ENCODE peak calls at places on chromosome 5, in five cellular contexts. F is H1, W is HCT116, K is K562, X is HepG2. G is an unnamed sample.
A peak's percentile ranks its signal among the peaks of the same experiment; 100 is the strongest.

GRCh38 chr5:125410501-125411162 is 664.2 kb upstream of the ZNF608 start:
- DNase-seq in F (no peak), W (no peak), K (no peak), X (no peak), G (no peak)

GRCh38 chr5:128081111-128081865 is 2.3 kb upstream of the SLC12A2 start:
- DNase-seq in F (no peak), W (peak; percentile 24), K (peak; percentile 21), X (no peak), G (no peak)

GRCh38 chr5:98638701-98639100 is 134.8 kb upstream of the RGMB start:
- DNase-seq in F (no peak), W (no peak), K (no peak), X (no peak), G (no peak)

GRCh38 chr5:64505769-64506566 is at the start of gene RGS7BP:
- DNase-seq in F (peak; percentile 78), W (no peak), K (no peak), X (no peak), G (peak; percentile 7)

GRCh38 chr5:109880907-109881685 is 191.4 kb downstream of the MAN2A1 start:
- DNase-seq in F (no peak), W (no peak), K (no peak), X (no peak), G (no peak)

GRCh38 chr5:120954255-120954654 is 490.2 kb downstream of the PRR16 start:
- DNase-seq in F (no peak), W (no peak), K (no peak), X (no peak), G (no peak)

GRCh38 chr5:112063878-112064615 is 307.1 kb upstream of the NREP start:
- DNase-seq in F (no peak), W (no peak), K (no peak), X (no peak), G (no peak)

GRCh38 chr5:68304421-68305052 is 89.0 kb downstream of the PIK3R1 start:
- DNase-seq in F (no peak), W (no peak), K (peak; percentile 48), X (no peak), G (no peak)

GRCh38 chr5:157613385-157614245 is 38.0 kb upstream of the ADAM19 start:
- DNase-seq in F (no peak), W (no peak), K (no peak), X (no peak), G (no peak)

GRCh38 chr5:5221731-5222130 is 81.6 kb downstream of the ADAMTS16 start:
- DNase-seq in F (no peak), W (no peak), K (no peak), X (no peak), G (no peak)

GRCh38 chr5:87900419-87900818 is 368.2 kb downstream of the TMEM161B start:
- DNase-seq in F (no peak), W (no peak), K (no peak), X (no peak), G (no peak)

GRCh38 chr5:32990593-32991415 is 279.7 kb downstream of the NPR3 start:
- DNase-seq in F (no peak), W (no peak), K (no peak), X (no peak), G (no peak)

GRCh38 chr5:130605200-130605599 is 559.9 kb downstream of the HINT1 start:
- DNase-seq in F (no peak), W (peak; percentile 4), K (no peak), X (no peak), G (peak; percentile 12)

GRCh38 chr5:36389245-36389644 is 87.5 kb upstream of the RANBP3L start:
- DNase-seq in F (no peak), W (no peak), K (no peak), X (no peak), G (peak; percentile 45)

GRCh38 chr5:139974661-139975060 is 68.4 kb downstream of the NRG2 start:
- DNase-seq in F (peak; percentile 52), W (no peak), K (no peak), X (no peak), G (no peak)

GRCh38 chr5:53917095-53917494 is 356.7 kb downstream of the NDUFS4 start:
- DNase-seq in F (no peak), W (no peak), K (peak; percentile 14), X (no peak), G (no peak)

GRCh38 chr5:140115186-140115500 is 1.2 kb downstream of the PURA start:
- DNase-seq in F (no peak), W (no peak), K (no peak), X (no peak), G (no peak)

GRCh38 chr5:31809037-31809910 is 170.3 kb downstream of the PDZD2 start:
- DNase-seq in F (peak; percentile 75), W (peak; percentile 68), K (peak; percentile 68), X (peak; percentile 52), G (peak; percentile 88)

GRCh38 chr5:168239325-168239724 is 52.1 kb upstream of the WWC1 start:
- DNase-seq in F (no peak), W (no peak), K (no peak), X (no peak), G (no peak)

GRCh38 chr5:168234133-168234532 is 57.3 kb upstream of the WWC1 start:
- DNase-seq in F (no peak), W (no peak), K (no peak), X (no peak), G (no peak)

DNA sequence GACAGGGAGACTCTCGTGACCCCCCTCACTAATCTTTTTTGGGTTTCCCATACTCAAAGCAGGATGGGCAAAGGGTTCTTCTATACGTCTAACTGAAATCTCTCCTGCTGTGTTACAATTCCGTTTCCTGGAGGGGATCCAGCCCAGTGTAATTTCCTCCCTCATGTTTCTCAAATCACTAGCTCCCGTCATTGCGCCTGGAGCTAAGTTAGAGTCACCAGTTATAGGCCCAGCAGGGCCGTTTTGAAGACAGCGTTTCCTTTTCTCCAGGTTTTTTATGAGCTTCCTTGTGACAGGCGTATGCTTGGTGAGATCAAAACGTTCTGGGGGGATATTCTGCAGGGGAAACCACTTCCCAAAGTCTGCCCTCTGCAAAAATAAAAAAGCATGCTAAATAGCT is 53.0 kb upstream of the WWC1 start:
- DNase-seq in F (no peak), W (no peak), K (no peak), X (no peak), G (no peak)
- TF ChIP-seq JUND in F (no peak), W (no peak), K (no peak), X (no peak), G (no peak)

GRCh38 chr5:177492841-177493240 is 4.6 kb downstream of the PDLIM7 start:
- DNase-seq in F (no peak), W (no peak), K (no peak), X (no peak), G (no peak)

GRCh38 chr5:177490992-177491391 is 6.4 kb downstream of the PDLIM7 start:
- DNase-seq in F (no peak), W (no peak), K (no peak), X (no peak), G (no peak)

GRCh38 chr5:177490311-177490991 is 7.0 kb downstream of the PDLIM7 start:
- DNase-seq in F (no peak), W (no peak), K (no peak), X (no peak), G (no peak)

GRCh38 chr5:177491983-177492746 is 5.2 kb downstream of the PDLIM7 start:
- DNase-seq in F (no peak), W (no peak), K (no peak), X (no peak), G (no peak)

DNA sequence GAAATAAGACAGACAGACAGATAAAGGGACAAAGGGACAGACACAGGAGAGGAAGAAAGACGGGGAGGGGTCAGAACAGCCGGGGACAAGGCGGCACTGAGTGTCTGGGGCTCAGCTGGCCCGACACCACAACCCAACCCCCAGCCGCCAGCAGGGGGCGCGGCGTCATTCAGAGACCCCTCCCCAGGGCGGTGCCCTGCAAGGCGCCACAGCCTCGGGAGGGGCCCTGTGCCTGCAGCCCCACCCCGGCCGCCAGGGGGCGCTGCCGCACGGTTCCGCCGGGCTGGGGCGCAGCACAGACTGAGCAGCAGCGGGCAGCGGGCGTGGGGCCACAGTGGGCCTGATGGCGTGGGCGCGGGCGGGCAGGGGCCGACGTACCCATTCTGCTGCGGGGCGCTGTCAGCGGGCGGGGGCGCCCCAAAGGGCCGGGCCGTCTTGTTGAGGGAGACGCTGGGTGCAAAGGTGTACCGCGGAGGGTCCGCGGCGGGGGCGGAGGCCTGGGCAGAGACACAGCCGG is 5.9 kb downstream of the PDLIM7 start:
- DNase-seq in F (peak; percentile 99), W (no peak), K (peak; percentile 97), X (peak; percentile 65), G (no peak)
- TF ChIP-seq JUND in F (no peak), W (no peak), K (peak; percentile 55), X (no peak), G (no peak)

GRCh38 chr5:1523793-1524480 is at the start of gene LPCAT1:
- DNase-seq in F (peak; percentile 88), W (no peak), K (peak; percentile 94), X (peak; percentile 30), G (peak; percentile 85)

GRCh38 chr5:1526151-1526631 is 2.4 kb upstream of the LPCAT1 start:
- DNase-seq in F (peak; percentile 38), W (no peak), K (no peak), X (no peak), G (no peak)

GRCh38 chr5:1524481-1524798 is 680 bp upstream of the LPCAT1 start:
- DNase-seq in F (peak; percentile 59), W (no peak), K (no peak), X (no peak), G (no peak)

GRCh38 chr5:1525624-1525985 is 1.8 kb upstream of the LPCAT1 start:
- DNase-seq in F (no peak), W (no peak), K (no peak), X (no peak), G (no peak)

GRCh38 chr5:1524799-1525623 is 1.3 kb upstream of the LPCAT1 start:
- DNase-seq in F (peak; percentile 35), W (no peak), K (no peak), X (no peak), G (no peak)
- TF ChIP-seq JUND in F (no peak), W (no peak), K (no peak), X (no peak), G (no peak)

GRCh38 chr5:171523781-171524180 is 104.3 kb downstream of the FGF18 start:
- DNase-seq in F (no peak), W (no peak), K (no peak), X (no peak), G (no peak)
- TF ChIP-seq JUND in F (no peak), W (no peak), K (no peak), X (no peak), G (no peak)

GRCh38 chr5:10831416-10831815 is 70.4 kb upstream of the DAP start:
- DNase-seq in F (no peak), W (no peak), K (peak; percentile 2), X (no peak), G (no peak)
- TF ChIP-seq JUND in F (no peak), W (no peak), K (no peak), X (no peak), G (no peak)

GRCh38 chr5:37816331-37816730 is 23.5 kb downstream of the GDNF start:
- DNase-seq in F (no peak), W (no peak), K (no peak), X (no peak), G (no peak)

GRCh38 chr5:37815913-37816312 is 23.9 kb downstream of the GDNF start:
- DNase-seq in F (no peak), W (no peak), K (no peak), X (no peak), G (no peak)

GRCh38 chr5:37812365-37812764 is 27.5 kb downstream of the GDNF start:
- DNase-seq in F (no peak), W (no peak), K (peak; percentile 50), X (no peak), G (peak; percentile 22)

GRCh38 chr5:37816883-37817282 is 23.0 kb downstream of the GDNF start:
- DNase-seq in F (no peak), W (no peak), K (no peak), X (no peak), G (no peak)

GRCh38 chr5:37814699-37815098 is 25.1 kb downstream of the GDNF start:
- DNase-seq in F (no peak), W (no peak), K (no peak), X (no peak), G (no peak)
- TF ChIP-seq JUND in F (no peak), W (no peak), K (no peak), X (no peak), G (no peak)

G was measured in T47D.